ENCODE peak calls at places on chromosomes 4 and X, in six cellular contexts. Y, I, N, F, C and B are unnamed samples.

GRCh38 chrX:96432647-96433046 is 252.0 kb upstream of the DIAPH2 start:
- DNase-seq in Y (no peak), I (no peak), N (no peak), F (no peak), C (no peak), B (no peak)

GRCh38 chrX:12002876-12003275 is 135.4 kb upstream of the FRMPD4 start:
- DNase-seq in Y (no peak), I (no peak), N (no peak), F (peak; percentile 10), C (no peak), B (no peak)

GRCh38 chrX:13208281-13208935 is 111.4 kb downstream of the ATXN3L start:
- DNase-seq in Y (no peak), I (no peak), N (no peak), F (peak; percentile 16), C (no peak), B (no peak)

GRCh38 chr4:174592985-174593335 is 70.7 kb upstream of the HPGD start:
- DNase-seq in Y (no peak), I (no peak), N (no peak), F (peak; percentile 12), C (no peak), B (no peak)

GRCh38 chr4:38188631-38189101 is 228.5 kb downstream of the PTTG2 start:
- DNase-seq in Y (no peak), I (no peak), N (peak; percentile 64), F (no peak), C (no peak), B (no peak)

GRCh38 chr4:40915318-40916217 is 165.8 kb downstream of the NSUN7 start:
- DNase-seq in Y (no peak), I (no peak), N (no peak), F (peak; percentile 57), C (peak; percentile 42), B (no peak)

GRCh38 chr4:2059034-2059725 is at the start of gene NAT8L:
- DNase-seq in Y (peak; percentile 48), I (no peak), N (no peak), F (no peak), C (no peak), B (no peak)

GRCh38 chrX:19888419-19888879 is 1.0 kb upstream of the SH3KBP1 start:
- DNase-seq in Y (peak; percentile 84), I (no peak), N (no peak), F (peak; percentile 77), C (no peak), B (peak; percentile 42)

GRCh38 chr4:84389406-84389805 is 109.7 kb downstream of the NKX6-1 start:
- DNase-seq in Y (no peak), I (no peak), N (no peak), F (no peak), C (no peak), B (no peak)

GRCh38 chr4:67885727-67886126 is 1.9 kb upstream of the TMPRSS11D start:
- DNase-seq in Y (no peak), I (no peak), N (no peak), F (peak; percentile 98), C (no peak), B (no peak)

GRCh38 chr4:173231916-173232315 is 63.3 kb downstream of the GALNT7 start:
- DNase-seq in Y (no peak), I (no peak), N (no peak), F (peak; percentile 18), C (no peak), B (no peak)

GRCh38 chrX:4706961-4707360 is 993.5 kb upstream of the PRKX start:
- DNase-seq in Y (no peak), I (no peak), N (no peak), F (no peak), C (no peak), B (no peak)

GRCh38 chrX:8879750-8880149 is 78.6 kb upstream of the FAM9A start:
- DNase-seq in Y (peak; percentile 1), I (no peak), N (peak; percentile 32), F (peak; percentile 3), C (no peak), B (no peak)

GRCh38 chrX:149527705-149528104 is 13.1 kb upstream of the EOLA1 start:
- DNase-seq in Y (peak; percentile 20), I (no peak), N (no peak), F (peak; percentile 28), C (no peak), B (no peak)

GRCh38 chr4:94724016-94724415 is 33.7 kb upstream of the BMPR1B start:
- DNase-seq in Y (no peak), I (no peak), N (no peak), F (no peak), C (no peak), B (no peak)

GRCh38 chrX:39167791-39168190 is 366.5 kb downstream of the MID1IP1 start:
- DNase-seq in Y (no peak), I (no peak), N (no peak), F (no peak), C (no peak), B (no peak)

GRCh38 chr4:54230479-54231418 is 1.7 kb downstream of the PDGFRA start:
- DNase-seq in Y (no peak), I (no peak), N (no peak), F (no peak), C (peak; percentile 81), B (peak; percentile 77)

GRCh38 chr4:86283341-86283740 is 76.5 kb downstream of the MAPK10 start:
- DNase-seq in Y (no peak), I (no peak), N (no peak), F (no peak), C (no peak), B (no peak)

GRCh38 chrX:103431316-103431715 is 55.0 kb downstream of the BEX3 start:
- DNase-seq in Y (no peak), I (no peak), N (no peak), F (peak; percentile 61), C (no peak), B (no peak)

GRCh38 chrX:39866229-39866628 is 231.5 kb downstream of the BCOR start:
- DNase-seq in Y (no peak), I (no peak), N (no peak), F (no peak), C (no peak), B (no peak)

GRCh38 chrX:103878466-103879151 is 46.6 kb upstream of the RAB9B start:
- DNase-seq in Y (no peak), I (no peak), N (no peak), F (peak; percentile 68), C (no peak), B (no peak)

GRCh38 chr4:56321246-56321645 is 66.0 kb downstream of the AASDH start:
- DNase-seq in Y (no peak), I (no peak), N (no peak), F (peak; percentile 22), C (no peak), B (no peak)

GRCh38 chr4:139470295-139470694 is 16.4 kb downstream of the RAB33B start:
- DNase-seq in Y (no peak), I (no peak), N (no peak), F (no peak), C (no peak), B (no peak)

GRCh38 chr4:139469869-139470268 is 15.9 kb downstream of the RAB33B start:
- DNase-seq in Y (no peak), I (no peak), N (peak; percentile 65), F (no peak), C (no peak), B (no peak)

GRCh38 chr4:139470997-139471665 is 17.2 kb downstream of the RAB33B start:
- DNase-seq in Y (no peak), I (no peak), N (no peak), F (no peak), C (no peak), B (no peak)

GRCh38 chr4:139465922-139466321 is 12.0 kb downstream of the RAB33B start:
- DNase-seq in Y (no peak), I (no peak), N (no peak), F (no peak), C (no peak), B (no peak)

DNA sequence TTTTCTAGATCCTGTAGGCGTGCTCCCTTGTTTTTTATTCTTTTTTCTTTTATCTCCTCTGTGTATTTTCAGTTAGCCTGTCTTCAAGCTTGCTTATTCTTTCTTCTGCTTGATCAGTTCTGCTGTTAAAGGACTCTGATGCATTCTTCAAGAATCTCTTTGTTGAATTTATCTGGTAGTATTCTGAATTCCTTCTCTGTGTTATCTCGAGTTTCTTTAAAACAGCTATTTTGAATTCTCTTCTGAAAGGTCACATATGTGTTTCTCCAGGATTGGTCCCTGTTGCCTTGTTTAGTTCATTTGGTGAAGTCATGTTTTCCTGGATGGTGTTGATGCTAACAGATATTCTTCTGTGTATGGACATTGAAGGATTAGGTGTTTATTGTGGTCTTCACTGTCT is 15.3 kb downstream of the RAB33B start:
- DNase-seq in Y (no peak), I (no peak), N (no peak), F (peak; percentile 26), C (no peak), B (no peak)
- H3K9me3 ChIP-seq in Y (no peaks in the 10 kb centered on the region), I (no peaks in the 10 kb centered on the region), N (peaks cover 8% of the 10 kb centered on the region), F (peaks cover 8% of the 10 kb centered on the region), C (no peaks in the 10 kb centered on the region), B (no peaks in the 10 kb centered on the region)

GRCh38 chrX:72069380-72070160 is 62.1 kb downstream of the RTL5 start:
- DNase-seq in Y (no peak), I (no peak), N (no peak), F (no peak), C (peak; percentile 74), B (no peak)
- H3K4me3 ChIP-seq in Y (no peak overlapping the region), I (no peak overlapping the region), N (no peak overlapping the region), F (no peak overlapping the region), C (no peak overlapping the region), B (no peak overlapping the region)

GRCh38 chr4:186844059-186844681 is 120.5 kb upstream of the FAT1 start:
- DNase-seq in Y (no peak), I (no peak), N (no peak), F (peak; percentile 70), C (peak; percentile 70), B (peak; percentile 24)

GRCh38 chr4:186840222-186840701 is 116.6 kb upstream of the FAT1 start:
- DNase-seq in Y (no peak), I (peak; percentile 61), N (no peak), F (peak; percentile 62), C (peak; percentile 85), B (peak; percentile 69)

GRCh38 chr4:186839122-186840037 is 115.7 kb upstream of the FAT1 start:
- DNase-seq in Y (no peak), I (no peak), N (no peak), F (peak; percentile 92), C (peak; percentile 69), B (peak; percentile 51)

GRCh38 chr4:186838295-186838694 is 114.6 kb upstream of the FAT1 start:
- DNase-seq in Y (no peak), I (no peak), N (no peak), F (no peak), C (no peak), B (no peak)

DNA sequence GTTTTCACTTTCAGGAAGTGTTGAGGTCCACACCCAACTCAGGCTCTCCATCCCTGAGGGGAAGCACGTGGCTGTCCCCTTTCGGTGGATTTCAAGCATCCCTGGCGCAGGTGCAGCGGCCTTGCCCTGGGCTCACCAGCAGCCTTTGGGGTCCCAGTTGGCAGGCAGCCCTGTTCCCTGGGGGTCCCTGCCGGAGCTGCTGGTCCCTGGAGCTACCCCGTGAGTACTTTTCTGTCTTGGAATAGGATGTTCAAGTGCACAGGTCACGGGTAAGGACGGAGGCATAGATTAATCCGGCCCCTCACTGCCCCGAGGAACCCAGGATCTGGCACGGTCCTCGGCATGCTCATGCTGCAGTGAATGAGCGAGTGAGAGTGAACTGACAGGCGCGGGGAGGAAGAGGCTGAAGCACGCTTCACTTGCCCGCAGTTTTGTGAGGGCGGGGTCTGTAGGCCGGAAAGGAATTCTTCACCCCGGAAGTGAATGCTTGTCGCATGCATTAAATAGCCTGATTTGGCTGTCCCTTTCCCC is 117.2 kb upstream of the FAT1 start:
- DNase-seq in Y (no peak), I (peak; percentile 22), N (no peak), F (no peak), C (peak; percentile 70), B (peak; percentile 23)
- TF ChIP-seq POLR2A in Y (no peak), I (no peak), N (no peak), F (no peak), C (no peak), B (no peak)

GRCh38 chrX:73647632-73648322 is 84.8 kb downstream of the CHIC1 start:
- DNase-seq in Y (no peak), I (no peak), N (no peak), F (no peak), C (no peak), B (no peak)
- H3K9me3 ChIP-seq in Y (peaks cover 5% of the 10 kb centered on the region), I (no peaks in the 10 kb centered on the region), N (peaks cover 41% of the 10 kb centered on the region), F (peaks cover 8% of the 10 kb centered on the region), C (peaks cover 9% of the 10 kb centered on the region), B (no peaks in the 10 kb centered on the region)